ENCODE peak calls at places on chromosomes 6 and 20, in ten cellular contexts. T is CD8-positive, alpha-beta T cell; D is RWPE1; V is mammary epithelial cell; R is astrocyte of the spinal cord; Z is esophagus squamous epithelium; P is AG09319; Y is Calu3; F is heart right ventricle; A is upper lobe of right lung. G is an unnamed sample.

GRCh38 chr6:16555550-16555949 is 205.7 kb downstream of the ATXN1 start:
- DNase-seq in T (no peak), D (no peak), V (no peak), R (no peak), Z (no peak), P (no peak), Y (no peak), F (no peak), A (no peak), G (no peak)

GRCh38 chr6:34248727-34249468 is at the start of gene SMIM29:
- DNase-seq in T (peak; percentile 96), D (peak; percentile 93), V (peak; percentile 94), R (peak; percentile 96), Z (peak; percentile 78), P (peak; percentile 78), Y (peak; percentile 100), F (peak; percentile 97), A (peak; percentile 99), G (peak; percentile 97)

GRCh38 chr6:38549180-38549579 is 90.5 kb downstream of the BTBD9 start:
- DNase-seq in T (no peak), D (no peak), V (no peak), R (no peak), Z (no peak), P (no peak), Y (no peak), F (no peak), A (no peak), G (no peak)

GRCh38 chr6:88480822-88481221 is 314.7 kb upstream of the CNR1 start:
- DNase-seq in T (no peak), D (no peak), V (no peak), R (no peak), Z (no peak), P (no peak), Y (no peak), F (no peak), A (no peak), G (no peak)

GRCh38 chr20:38672504-38672903 is 51.8 kb upstream of the SLC32A1 start:
- DNase-seq in T (no peak), D (no peak), V (no peak), R (no peak), Z (no peak), P (no peak), Y (no peak), F (no peak), A (no peak), G (no peak)

GRCh38 chr6:11298651-11299420 is 66.4 kb upstream of the NEDD9 start:
- DNase-seq in T (peak; percentile 27), D (no peak), V (no peak), R (peak; percentile 49), Z (no peak), P (no peak), Y (peak; percentile 58), F (no peak), A (no peak), G (no peak)

GRCh38 chr6:113819169-113819830 is 37.8 kb upstream of the MARCKS start:
- DNase-seq in T (no peak), D (no peak), V (no peak), R (no peak), Z (no peak), P (no peak), Y (peak; percentile 39), F (no peak), A (no peak), G (no peak)

GRCh38 chr6:9481292-9482029 is 933.4 kb downstream of the TFAP2A start:
- DNase-seq in T (no peak), D (no peak), V (no peak), R (peak; percentile 51), Z (no peak), P (no peak), Y (no peak), F (no peak), A (no peak), G (no peak)

GRCh38 chr20:45969712-45970634 is 2.0 kb downstream of the ZNF335 start:
- DNase-seq in T (no peak), D (peak; percentile 77), V (peak; percentile 50), R (peak; percentile 73), Z (no peak), P (no peak), Y (peak; percentile 67), F (no peak), A (peak; percentile 62), G (no peak)

GRCh38 chr20:62085206-62085605 is 19.5 kb upstream of the TAF4 start:
- DNase-seq in T (no peak), D (no peak), V (no peak), R (no peak), Z (no peak), P (no peak), Y (no peak), F (no peak), A (no peak), G (no peak)

GRCh38 chr20:43960231-43960630 is 45.6 kb downstream of the TOX2 start:
- DNase-seq in T (no peak), D (no peak), V (no peak), R (no peak), Z (no peak), P (no peak), Y (no peak), F (no peak), A (no peak), G (no peak)

GRCh38 chr6:45169815-45170214 is 158.3 kb upstream of the RUNX2 start:
- DNase-seq in T (no peak), D (no peak), V (no peak), R (no peak), Z (no peak), P (no peak), Y (no peak), F (no peak), A (no peak), G (no peak)

GRCh38 chr6:119602215-119603178 is 252.9 kb upstream of the MAN1A1 start:
- DNase-seq in T (no peak), D (peak; percentile 76), V (peak; percentile 81), R (peak; percentile 53), Z (no peak), P (no peak), Y (no peak), F (no peak), A (no peak), G (no peak)

GRCh38 chr6:78308025-78308424 is 559.3 kb upstream of the IRAK1BP1 start:
- DNase-seq in T (no peak), D (no peak), V (no peak), R (no peak), Z (no peak), P (no peak), Y (peak; percentile 4), F (no peak), A (no peak), G (no peak)
- TF ChIP-seq CTCF in T (no peak), D (no peak), V (peak; percentile 29), R (no peak), Z (no peak), P (no peak), Y (no peak), F (no peak), A (no peak), G (peak; percentile 39)

GRCh38 chr6:36442671-36443497 is at the start of the genes KCTD20 and PXT1:
- DNase-seq in T (peak; percentile 86), D (peak; percentile 79), V (peak; percentile 83), R (peak; percentile 90), Z (peak; percentile 20), P (no peak), Y (peak; percentile 94), F (peak; percentile 91), A (peak; percentile 94), G (peak; percentile 84)
- TF ChIP-seq CTCF in T (no peak), D (no peak), V (peak; percentile 4), R (no peak), Z (no peak), P (no peak), Y (no peak), F (no peak), A (no peak), G (no peak)

DNA sequence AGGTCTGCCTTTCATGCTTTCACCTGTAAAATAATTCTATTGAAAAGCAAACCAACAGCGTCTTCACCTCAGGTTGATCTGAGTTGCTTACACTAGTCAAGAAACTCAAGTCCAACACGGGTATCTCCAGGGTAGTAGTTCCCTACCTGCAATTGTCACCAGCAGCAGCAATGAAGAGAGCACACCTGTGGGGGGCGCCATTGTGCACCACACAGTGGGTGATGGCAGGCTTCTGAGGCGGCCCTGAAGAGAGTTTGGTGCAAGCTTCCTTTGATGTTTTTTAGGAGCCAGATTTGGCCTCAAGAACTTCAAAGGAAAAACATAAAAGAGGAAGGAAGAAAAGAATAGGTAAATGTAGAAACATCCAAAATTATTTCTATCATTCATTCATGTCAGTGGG is 45.1 kb downstream of the KIAA0319 start:
- DNase-seq in T (no peak), D (no peak), V (no peak), R (no peak), Z (no peak), P (no peak), Y (no peak), F (no peak), A (no peak), G (no peak)
- TF ChIP-seq CTCF in T (no peak), D (no peak), V (no peak), R (no peak), Z (no peak), P (no peak), Y (peak; percentile 58), F (no peak), A (no peak), G (peak; percentile 29)

DNA sequence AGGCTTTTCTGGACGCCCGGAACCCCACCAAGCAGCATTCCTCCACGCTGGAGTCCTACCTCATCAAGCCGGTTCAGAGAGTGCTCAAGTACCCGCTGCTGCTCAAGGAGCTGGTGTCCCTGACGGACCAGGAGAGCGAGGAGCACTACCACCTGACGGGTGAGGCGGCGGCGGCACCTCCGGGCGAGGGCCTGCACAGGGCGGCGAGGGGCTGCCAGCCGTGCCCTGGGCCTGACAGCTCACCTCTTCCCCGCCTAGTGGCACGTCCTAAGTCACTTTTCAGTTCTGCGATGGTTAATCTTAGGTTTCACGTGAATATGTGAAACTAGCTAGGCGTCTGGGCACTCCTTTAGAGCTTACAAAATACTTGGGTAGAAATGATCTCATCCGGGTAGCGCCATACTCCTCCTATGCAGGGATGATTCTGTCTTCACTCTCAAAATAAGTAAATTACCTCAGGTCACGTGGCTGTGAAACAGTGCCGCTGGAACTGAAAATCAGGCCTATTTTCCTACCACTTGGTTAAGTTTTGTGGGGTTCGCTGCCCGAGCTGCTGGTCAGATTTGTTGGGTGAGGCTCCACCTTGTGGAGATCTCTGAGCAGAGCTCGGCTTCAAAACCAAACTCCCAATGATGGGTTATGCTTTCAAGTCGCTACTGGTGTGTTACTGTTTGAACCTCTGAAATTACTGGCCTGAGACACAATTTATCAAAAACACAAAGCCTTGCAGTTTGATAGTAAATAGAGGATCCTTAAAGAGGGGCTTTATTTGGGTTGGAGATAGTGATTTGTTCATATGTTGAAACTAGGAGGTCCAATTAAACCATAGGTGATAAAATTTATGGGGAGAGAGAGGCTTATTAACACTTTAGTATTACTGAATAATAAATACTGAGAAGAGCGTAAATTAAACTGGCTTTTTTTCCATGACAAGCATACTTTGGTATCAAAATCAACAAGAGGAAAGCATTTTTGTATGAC is 15.5 kb upstream of the CLDN20 start:
- DNase-seq in T (no peak), D (peak; percentile 73), V (peak; percentile 26), R (peak; percentile 78), Z (no peak), P (peak; percentile 34), Y (peak; percentile 16), F (no peak), A (peak; percentile 84), G (peak; percentile 48)
- TF ChIP-seq CTCF in T (no peak), D (peak; percentile 75), V (peak; percentile 82), R (peak; percentile 81), Z (no peak), P (peak; percentile 82), Y (peak; percentile 34), F (peak; percentile 68), A (peak; percentile 63), G (peak; percentile 58)

GRCh38 chr6:116393430-116393829 is 22.7 kb downstream of the DSE start:
- DNase-seq in T (no peak), D (no peak), V (no peak), R (no peak), Z (no peak), P (no peak), Y (no peak), F (no peak), A (no peak), G (no peak)
- TF ChIP-seq CTCF in T (no peak), D (no peak), V (peak; percentile 18), R (no peak), Z (no peak), P (no peak), Y (no peak), F (no peak), A (peak; percentile 12), G (no peak)